ENCODE peak calls at places on chromosomes 6 and 20, in eight cellular contexts. One of them, this sample, is unnamed.

GRCh38 chr20:61516398-61517208 is 264.5 kb downstream of the CDH4 start:
- DNase-seq in NCI-H774: no peak
- DNase-seq in neural progenitor cell: no peak
- DNase-seq in COR-L47: no peak
- DNase-seq in NCI-H2029: no peak
- DNase-seq in HS-5: no peak
- DNase-seq in choroid plexus epithelial cell: no peak
- DNase-seq in HFFc6: peak; percentile 5
- DNase-seq in this sample: no peak

GRCh38 chr6:19719691-19720127 is 117.5 kb upstream of the ID4 start:
- DNase-seq in HS-5: no peak
- DNase-seq in choroid plexus epithelial cell: peak; percentile 57
- DNase-seq in neural progenitor cell: peak; percentile 87
- DNase-seq in NCI-H774: no peak
- DNase-seq in NCI-H2029: no peak
- DNase-seq in HFFc6: peak; percentile 69
- DNase-seq in COR-L47: no peak
- DNase-seq in this sample: no peak

GRCh38 chr20:2337142-2337541 is 41.3 kb downstream of the TGM3 start:
- DNase-seq in HFFc6: no peak
- DNase-seq in NCI-H774: no peak
- DNase-seq in COR-L47: no peak
- DNase-seq in choroid plexus epithelial cell: no peak
- DNase-seq in HS-5: no peak
- DNase-seq in neural progenitor cell: no peak
- DNase-seq in NCI-H2029: no peak
- DNase-seq in this sample: no peak

GRCh38 chr6:146339716-146340115 is 203.9 kb upstream of the RAB32 start:
- DNase-seq in choroid plexus epithelial cell: peak; percentile 68
- DNase-seq in HS-5: no peak
- DNase-seq in NCI-H2029: no peak
- DNase-seq in COR-L47: no peak
- DNase-seq in NCI-H774: no peak
- DNase-seq in neural progenitor cell: no peak
- DNase-seq in HFFc6: no peak
- DNase-seq in this sample: no peak

GRCh38 chr6:148455225-148455624 is 112.6 kb downstream of the SASH1 start:
- DNase-seq in HS-5: no peak
- DNase-seq in neural progenitor cell: no peak
- DNase-seq in choroid plexus epithelial cell: peak; percentile 92
- DNase-seq in COR-L47: no peak
- DNase-seq in NCI-H774: no peak
- DNase-seq in HFFc6: no peak
- DNase-seq in NCI-H2029: no peak
- DNase-seq in this sample: no peak

GRCh38 chr20:49276895-49277785 is 717 bp downstream of the ZNFX1 start:
- DNase-seq in HS-5: no peak
- DNase-seq in NCI-H774: no peak
- DNase-seq in NCI-H2029: no peak
- DNase-seq in HFFc6: no peak
- DNase-seq in COR-L47: no peak
- DNase-seq in choroid plexus epithelial cell: no peak
- DNase-seq in neural progenitor cell: peak; percentile 41
- DNase-seq in this sample: no peak

GRCh38 chr20:57006411-57007170 is 259.9 kb downstream of the BMP7 start:
- DNase-seq in HFFc6: no peak
- DNase-seq in NCI-H2029: no peak
- DNase-seq in NCI-H774: no peak
- DNase-seq in choroid plexus epithelial cell: peak; percentile 46
- DNase-seq in HS-5: no peak
- DNase-seq in COR-L47: no peak
- DNase-seq in neural progenitor cell: peak; percentile 80
- DNase-seq in this sample: no peak

GRCh38 chr6:158168054-158168303 is at the start of gene SERAC1:
- DNase-seq in choroid plexus epithelial cell: no peak
- DNase-seq in HFFc6: no peak
- DNase-seq in NCI-H2029: no peak
- DNase-seq in neural progenitor cell: no peak
- DNase-seq in NCI-H774: no peak
- DNase-seq in COR-L47: no peak
- DNase-seq in HS-5: no peak
- DNase-seq in this sample: no peak

GRCh38 chr20:38748863-38749153 is 548 bp downstream of the ACTR5 start:
- DNase-seq in choroid plexus epithelial cell: no peak
- DNase-seq in HS-5: no peak
- DNase-seq in COR-L47: no peak
- DNase-seq in NCI-H2029: peak; percentile 28
- DNase-seq in neural progenitor cell: no peak
- DNase-seq in NCI-H774: no peak
- DNase-seq in HFFc6: no peak
- DNase-seq in this sample: peak; percentile 43

GRCh38 chr20:48492188-48493070 is 335.4 kb downstream of the PREX1 start:
- DNase-seq in neural progenitor cell: no peak
- DNase-seq in choroid plexus epithelial cell: no peak
- DNase-seq in HS-5: no peak
- DNase-seq in HFFc6: no peak
- DNase-seq in COR-L47: no peak
- DNase-seq in NCI-H774: no peak
- DNase-seq in NCI-H2029: no peak
- DNase-seq in this sample: no peak

GRCh38 chr20:35511814-35512420 is 17.5 kb downstream of the C20orf173 start:
- DNase-seq in HFFc6: peak; percentile 42
- DNase-seq in neural progenitor cell: peak; percentile 35
- DNase-seq in HS-5: no peak
- DNase-seq in choroid plexus epithelial cell: peak; percentile 80
- DNase-seq in NCI-H2029: no peak
- DNase-seq in COR-L47: no peak
- DNase-seq in NCI-H774: no peak
- DNase-seq in this sample: peak; percentile 4

GRCh38 chr20:22508426-22508825 is 75.9 kb downstream of the FOXA2 start:
- DNase-seq in neural progenitor cell: no peak
- DNase-seq in HFFc6: no peak
- DNase-seq in NCI-H2029: no peak
- DNase-seq in choroid plexus epithelial cell: no peak
- DNase-seq in NCI-H774: no peak
- DNase-seq in HS-5: no peak
- DNase-seq in COR-L47: no peak
- DNase-seq in this sample: no peak

GRCh38 chr6:91276315-91276714 is 689.4 kb upstream of the MAP3K7 start:
- DNase-seq in choroid plexus epithelial cell: peak; percentile 63
- DNase-seq in HFFc6: no peak
- DNase-seq in COR-L47: peak; percentile 4
- DNase-seq in NCI-H2029: no peak
- DNase-seq in HS-5: no peak
- DNase-seq in NCI-H774: no peak
- DNase-seq in neural progenitor cell: peak; percentile 48
- DNase-seq in this sample: no peak

GRCh38 chr6:39791311-39791710 is 865 bp upstream of the DAAM2 start:
- DNase-seq in HFFc6: no peak
- DNase-seq in HS-5: no peak
- DNase-seq in COR-L47: no peak
- DNase-seq in neural progenitor cell: no peak
- DNase-seq in choroid plexus epithelial cell: no peak
- DNase-seq in NCI-H774: no peak
- DNase-seq in NCI-H2029: no peak
- DNase-seq in this sample: no peak

GRCh38 chr6:5389086-5389745 is 127.9 kb downstream of the FARS2 start:
- DNase-seq in HFFc6: no peak
- DNase-seq in HS-5: no peak
- DNase-seq in choroid plexus epithelial cell: no peak
- DNase-seq in NCI-H774: no peak
- DNase-seq in COR-L47: no peak
- DNase-seq in neural progenitor cell: no peak
- DNase-seq in NCI-H2029: no peak
- DNase-seq in this sample: no peak

GRCh38 chr6:169725270-169726048 is 1.2 kb upstream of the PHF10 start:
- DNase-seq in HFFc6: peak; percentile 76
- DNase-seq in NCI-H2029: no peak
- DNase-seq in HS-5: peak; percentile 35
- DNase-seq in NCI-H774: peak; percentile 62
- DNase-seq in COR-L47: no peak
- DNase-seq in neural progenitor cell: peak; percentile 92
- DNase-seq in choroid plexus epithelial cell: peak; percentile 79
- DNase-seq in this sample: no peak

GRCh38 chr20:23546435-23547144 is 21.7 kb downstream of the CST9L start:
- DNase-seq in HS-5: no peak
- DNase-seq in NCI-H2029: no peak
- DNase-seq in neural progenitor cell: no peak
- DNase-seq in NCI-H774: no peak
- DNase-seq in COR-L47: no peak
- DNase-seq in choroid plexus epithelial cell: no peak
- DNase-seq in HFFc6: no peak
- DNase-seq in this sample: no peak

GRCh38 chr6:144278659-144279314 is 6.3 kb upstream of the UTRN start:
- DNase-seq in NCI-H2029: no peak
- DNase-seq in HFFc6: no peak
- DNase-seq in neural progenitor cell: no peak
- DNase-seq in choroid plexus epithelial cell: no peak
- DNase-seq in HS-5: no peak
- DNase-seq in COR-L47: no peak
- DNase-seq in NCI-H774: no peak
- DNase-seq in this sample: no peak

GRCh38 chr6:116313377-116313776 is 33.6 kb upstream of the TSPYL1 start:
- DNase-seq in NCI-H774: no peak
- DNase-seq in choroid plexus epithelial cell: peak; percentile 14
- DNase-seq in HFFc6: peak; percentile 15
- DNase-seq in NCI-H2029: no peak
- DNase-seq in HS-5: no peak
- DNase-seq in neural progenitor cell: no peak
- DNase-seq in COR-L47: no peak
- DNase-seq in this sample: no peak

GRCh38 chr6:17021539-17021889 is 80.3 kb upstream of the STMND1 start:
- DNase-seq in COR-L47: no peak
- DNase-seq in neural progenitor cell: no peak
- DNase-seq in HFFc6: no peak
- DNase-seq in choroid plexus epithelial cell: no peak
- DNase-seq in NCI-H2029: no peak
- DNase-seq in NCI-H774: no peak
- DNase-seq in HS-5: peak; percentile 61
- DNase-seq in this sample: no peak

GRCh38 chr6:114390176-114390575 is 47.4 kb upstream of the HS3ST5 start:
- DNase-seq in NCI-H2029: no peak
- DNase-seq in NCI-H774: no peak
- DNase-seq in COR-L47: no peak
- DNase-seq in neural progenitor cell: peak; percentile 33
- DNase-seq in HS-5: peak; percentile 6
- DNase-seq in choroid plexus epithelial cell: no peak
- DNase-seq in HFFc6: no peak
- DNase-seq in this sample: no peak

GRCh38 chr20:9903048-9903651 is 64.3 kb upstream of the PAK5 start:
- DNase-seq in HFFc6: no peak
- DNase-seq in COR-L47: no peak
- DNase-seq in NCI-H774: no peak
- DNase-seq in HS-5: no peak
- DNase-seq in NCI-H2029: peak; percentile 9
- DNase-seq in choroid plexus epithelial cell: peak; percentile 18
- DNase-seq in neural progenitor cell: peak; percentile 70
- DNase-seq in this sample: no peak

GRCh38 chr6:26097268-26097875 is 10.1 kb downstream of the HFE start:
- DNase-seq in NCI-H2029: peak; percentile 78
- DNase-seq in neural progenitor cell: peak; percentile 85
- DNase-seq in HS-5: no peak
- DNase-seq in HFFc6: peak; percentile 46
- DNase-seq in COR-L47: peak; percentile 70
- DNase-seq in NCI-H774: peak; percentile 67
- DNase-seq in choroid plexus epithelial cell: peak; percentile 84
- DNase-seq in this sample: peak; percentile 79

GRCh38 chr6:40359808-40360207 is 227.4 kb downstream of the LRFN2 start:
- DNase-seq in HFFc6: no peak
- DNase-seq in COR-L47: peak; percentile 5
- DNase-seq in NCI-H774: no peak
- DNase-seq in neural progenitor cell: no peak
- DNase-seq in NCI-H2029: peak; percentile 88
- DNase-seq in choroid plexus epithelial cell: no peak
- DNase-seq in HS-5: no peak
- DNase-seq in this sample: no peak

GRCh38 chr20:17556842-17557674 is 12.8 kb upstream of the DSTN start:
- DNase-seq in COR-L47: peak; percentile 75
- DNase-seq in HS-5: no peak
- DNase-seq in NCI-H774: peak; percentile 40
- DNase-seq in neural progenitor cell: no peak
- DNase-seq in HFFc6: peak; percentile 58
- DNase-seq in choroid plexus epithelial cell: no peak
- DNase-seq in NCI-H2029: peak; percentile 88
- DNase-seq in this sample: peak; percentile 8

GRCh38 chr6:145073811-145074210 is 661.5 kb downstream of the EPM2A start:
- DNase-seq in NCI-H2029: no peak
- DNase-seq in COR-L47: no peak
- DNase-seq in choroid plexus epithelial cell: no peak
- DNase-seq in neural progenitor cell: no peak
- DNase-seq in HS-5: no peak
- DNase-seq in HFFc6: peak; percentile 55
- DNase-seq in NCI-H774: no peak
- DNase-seq in this sample: no peak